ENCODE peak calls at places on chromosomes 4 and X, in ten cellular contexts. I is activated CD4-positive, alpha-beta memory T cell treated with anti-CD3 and anti-CD28 coated beads, Interleukin-2, amount 10 ng/mL, durations not matched to agents 7 days and 5 days; D is nephron progenitor cell; U is Jurkat, Clone E6-1; N is Kasumi-1; E is stimulated activated naive B cell treated with anti-CD40 and anti-IgM and Interleukin-4, amounts not matched to agents 10 μg/mL and 1 μg/mL and 100 μg/mL, for 72 hours; R is posterior vena cava; M is fibroblast of the conjunctiva; G is C1 segment of cervical spinal cord; K is fibroblast of mammary gland. F is an unnamed sample.

GRCh38 chr4:138832563-138832962 is 183.0 kb upstream of the NOCT start:
- DNase-seq in I (no peak), D (no peak), U (no peak), N (no peak), E (no peak), R (no peak), M (no peak), G (no peak), K (no peak), F (no peak)

GRCh38 chr4:1523907-1524636 is 117.8 kb upstream of the NKX1-1 start:
- DNase-seq in I (no peak), D (peak), U (no peak), N (no peak), E (no peak), R (peak), M (no peak), G (no peak), K (no peak), F (no peak)

GRCh38 chr4:33494150-33494549 is 2750.2 kb downstream of the ARAP2 start:
- DNase-seq in I (no peak), D (no peak), U (no peak), N (no peak), E (no peak), R (no peak), M (peak), G (no peak), K (peak), F (no peak)

GRCh38 chr4:108224628-108225053 is 55.9 kb upstream of the LEF1 start:
- DNase-seq in I (no peak), D (no peak), U (peak), N (no peak), E (no peak), R (no peak), M (no peak), G (no peak), K (peak), F (no peak)

GRCh38 chr4:6420036-6420435 is 52.4 kb downstream of the PPP2R2C start:
- DNase-seq in I (no peak), D (no peak), U (no peak), N (no peak), E (no peak), R (no peak), M (no peak), G (no peak), K (no peak), F (no peak)

GRCh38 chr4:147596976-147597375 is 20.2 kb upstream of the TMEM184C start:
- DNase-seq in I (no peak), D (no peak), U (no peak), N (no peak), E (no peak), R (no peak), M (peak), G (no peak), K (peak), F (no peak)

GRCh38 chr4:40702800-40703151 is 47.0 kb upstream of the NSUN7 start:
- DNase-seq in I (no peak), D (no peak), U (no peak), N (no peak), E (no peak), R (no peak), M (no peak), G (no peak), K (no peak), F (no peak)

GRCh38 chrX:117301086-117301485 is 815.5 kb downstream of the KLHL13 start:
- DNase-seq in I (no peak), D (no peak), U (no peak), N (no peak), E (no peak), R (no peak), M (no peak), G (no peak), K (no peak), F (no peak)

GRCh38 chrX:54411732-54412131 is 28.5 kb upstream of the TSR2 start:
- DNase-seq in I (no peak), D (no peak), U (no peak), N (no peak), E (no peak), R (no peak), M (no peak), G (no peak), K (no peak), F (no peak)

GRCh38 chr4:95998311-95998710 is 158.4 kb downstream of the PDHA2 start:
- DNase-seq in I (no peak), D (no peak), U (no peak), N (peak), E (no peak), R (no peak), M (no peak), G (no peak), K (peak), F (no peak)

GRCh38 chr4:142838781-142839180 is 7.3 kb downstream of the INPP4B start:
- DNase-seq in I (no peak), D (no peak), U (no peak), N (no peak), E (no peak), R (no peak), M (no peak), G (no peak), K (no peak), F (no peak)

GRCh38 chrX:125378205-125378604 is 58.5 kb downstream of the TEX13C start:
- DNase-seq in I (no peak), D (no peak), U (no peak), N (no peak), E (no peak), R (no peak), M (no peak), G (no peak), K (no peak), F (no peak)

GRCh38 chr4:3836041-3836801 is 70.0 kb downstream of the ADRA2C start:
- DNase-seq in I (no peak), D (no peak), U (peak), N (no peak), E (no peak), R (no peak), M (no peak), G (no peak), K (no peak), F (no peak)

GRCh38 chrX:41275661-41276609 is 58.0 kb upstream of the DDX3X start:
- DNase-seq in I (peak), D (peak), U (no peak), N (peak), E (peak), R (peak), M (peak), G (peak), K (peak), F (peak)

GRCh38 chrX:15566244-15566643 is 34.5 kb downstream of the ACE2 start:
- DNase-seq in I (no peak), D (no peak), U (no peak), N (no peak), E (no peak), R (no peak), M (no peak), G (no peak), K (no peak), F (no peak)

GRCh38 chrX:8037593-8038348 is 110.6 kb upstream of the PNPLA4 start:
- DNase-seq in I (no peak), D (no peak), U (no peak), N (no peak), E (no peak), R (no peak), M (no peak), G (no peak), K (peak), F (no peak)

GRCh38 chrX:16825306-16826035 is 39.2 kb downstream of the TXLNG start:
- DNase-seq in I (no peak), D (no peak), U (no peak), N (no peak), E (no peak), R (no peak), M (no peak), G (no peak), K (peak), F (no peak)

GRCh38 chrX:39577976-39578962 is 519.5 kb downstream of the BCOR start:
- DNase-seq in I (peak), D (no peak), U (peak), N (peak), E (peak), R (no peak), M (no peak), G (no peak), K (no peak), F (no peak)

GRCh38 chrX:46757052-46757451 is 1.9 kb downstream of the SLC9A7 start:
- DNase-seq in I (no peak), D (no peak), U (no peak), N (no peak), E (no peak), R (no peak), M (no peak), G (no peak), K (no peak), F (no peak)

GRCh38 chr4:4781936-4782754 is 77.3 kb upstream of the MSX1 start:
- DNase-seq in I (no peak), D (no peak), U (no peak), N (no peak), E (no peak), R (no peak), M (peak), G (no peak), K (peak), F (no peak)

GRCh38 chr4:88189418-88189738 is 30.9 kb upstream of the ABCG2 start:
- DNase-seq in I (no peak), D (no peak), U (no peak), N (no peak), E (no peak), R (no peak), M (no peak), G (no peak), K (no peak), F (no peak)

GRCh38 chrX:2351321-2351720 is 149.5 kb downstream of the DHRSX start:
- DNase-seq in I (no peak), D (no peak), U (no peak), N (no peak), E (no peak), R (no peak), M (no peak), G (no peak), K (peak), F (no peak)

GRCh38 chr4:845233-845835 is 19.4 kb upstream of the CPLX1 start:
- DNase-seq in I (no peak), D (peak), U (no peak), N (no peak), E (no peak), R (no peak), M (peak), G (no peak), K (peak), F (no peak)

GRCh38 chr4:38989487-38989886 is 42.7 kb downstream of the TMEM156 start:
- DNase-seq in I (no peak), D (no peak), U (no peak), N (no peak), E (no peak), R (no peak), M (no peak), G (no peak), K (peak), F (no peak)

GRCh38 chr4:112266823-112267222 is 18.9 kb downstream of the TIFA start:
- DNase-seq in I (no peak), D (no peak), U (no peak), N (peak), E (no peak), R (no peak), M (no peak), G (no peak), K (peak), F (no peak)

GRCh38 chr4:91502365-91502764 is 801.4 kb upstream of the GRID2 start:
- DNase-seq in I (no peak), D (no peak), U (no peak), N (peak), E (no peak), R (no peak), M (no peak), G (no peak), K (no peak), F (no peak)

F was measured in HuH-7.5.